ENCODE peak calls at places on chromosomes 2 and 18, in seven cellular contexts. E is mammary epithelial cell, M is SK-N-SH, I is stomach, X is left lung, P is transverse colon, G is kidney. O is an unnamed sample.
A peak's percentile ranks its signal among the peaks of the same experiment; 100 is the strongest.

GRCh38 chr18:35707247-35707646 is 125.7 kb downstream of the GALNT1 start:
- DNase-seq in E (no peak), M (no peak), I (no peak), X (no peak), P (no peak), G (no peak), O (no peak)

GRCh38 chr18:293557-293956 is 25.7 kb upstream of the THOC1 start:
- DNase-seq in E (no peak), M (no peak), I (no peak), X (no peak), P (no peak), G (no peak), O (no peak)

GRCh38 chr2:235505210-235505741 is 11.4 kb downstream of the AGAP1 start:
- DNase-seq in E (no peak), M (peak; percentile 53), I (peak; percentile 55), X (no peak), P (peak; percentile 52), G (no peak), O (no peak)

GRCh38 chr2:67574230-67574629 is 177.1 kb downstream of the ETAA1 start:
- DNase-seq in E (peak; percentile 48), M (no peak), I (no peak), X (no peak), P (no peak), G (no peak), O (no peak)

GRCh38 chr2:10817413-10817812 is 4.8 kb upstream of the PDIA6 start:
- DNase-seq in E (no peak), M (peak; percentile 58), I (no peak), X (no peak), P (no peak), G (no peak), O (no peak)

GRCh38 chr18:79394438-79395307 is 1.1 kb upstream of the NFATC1 start:
- DNase-seq in E (no peak), M (no peak), I (no peak), X (peak; percentile 44), P (no peak), G (peak; percentile 82), O (no peak)

GRCh38 chr18:49016648-49017539 is 66.1 kb upstream of the SMAD7 start:
- DNase-seq in E (peak; percentile 80), M (peak; percentile 40), I (peak; percentile 43), X (peak; percentile 62), P (peak; percentile 13), G (peak; percentile 91), O (peak; percentile 53)

GRCh38 chr2:75224636-75225094 is 25.3 kb upstream of the TACR1 start:
- DNase-seq in E (no peak), M (peak; percentile 28), I (no peak), X (no peak), P (no peak), G (no peak), O (no peak)

GRCh38 chr2:24489465-24489864 is 1.6 kb upstream of the NCOA1 start:
- DNase-seq in E (no peak), M (no peak), I (no peak), X (peak; percentile 49), P (no peak), G (no peak), O (no peak)

GRCh38 chr2:236659758-236660150 is 90.1 kb downstream of the ACKR3 start:
- DNase-seq in E (no peak), M (no peak), I (no peak), X (no peak), P (no peak), G (no peak), O (no peak)

GRCh38 chr2:16167471-16168426 is 227.4 kb downstream of the MYCN start:
- DNase-seq in E (no peak), M (no peak), I (no peak), X (no peak), P (no peak), G (no peak), O (no peak)

GRCh38 chr2:16168506-16169264 is 228.3 kb downstream of the MYCN start:
- DNase-seq in E (no peak), M (no peak), I (no peak), X (no peak), P (no peak), G (no peak), O (no peak)

GRCh38 chr2:16169381-16169960 is 229.1 kb downstream of the MYCN start:
- DNase-seq in E (no peak), M (no peak), I (no peak), X (no peak), P (no peak), G (no peak), O (no peak)

GRCh38 chr2:16165518-16166326 is 225.4 kb downstream of the MYCN start:
- DNase-seq in E (no peak), M (no peak), I (no peak), X (no peak), P (no peak), G (no peak), O (no peak)

DNA sequence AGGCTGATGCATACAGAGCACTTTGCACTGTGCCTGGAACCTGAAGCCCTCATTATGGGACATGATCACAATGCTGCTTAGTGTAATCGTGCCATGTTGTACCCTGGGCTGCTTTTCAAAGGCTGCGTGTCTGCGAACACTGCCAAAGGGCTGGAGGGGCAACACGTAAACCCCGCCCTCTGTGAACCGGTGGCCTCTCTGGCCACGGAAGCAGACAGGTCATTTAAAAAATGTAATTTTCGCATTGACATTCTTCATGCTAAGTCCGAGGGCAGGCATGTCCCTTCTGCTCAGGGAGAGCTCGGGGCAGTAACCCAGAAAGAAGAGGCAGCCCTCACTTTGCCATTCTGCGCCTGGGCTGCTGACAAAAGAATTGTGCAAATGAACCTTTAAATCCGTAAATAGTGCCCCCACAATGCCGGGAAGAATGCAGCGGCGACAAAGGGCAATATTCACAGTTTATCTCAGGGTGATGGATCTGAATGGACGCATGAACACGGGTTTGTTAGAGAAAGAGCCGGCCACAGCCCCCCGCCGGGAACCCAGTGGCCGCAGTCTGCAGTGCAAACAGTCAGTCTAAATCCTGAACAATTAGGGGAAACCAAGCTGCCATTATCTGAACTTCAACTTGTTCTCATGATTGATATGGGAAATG is 226.1 kb downstream of the MYCN start:
- DNase-seq in E (no peak), M (no peak), I (no peak), X (no peak), P (no peak), G (no peak), O (no peak)
- TF ChIP-seq CTCF in E (no peak), M (no peak), I (no peak), X (no peak), P (no peak), G (no peak), O (no peak)

DNA sequence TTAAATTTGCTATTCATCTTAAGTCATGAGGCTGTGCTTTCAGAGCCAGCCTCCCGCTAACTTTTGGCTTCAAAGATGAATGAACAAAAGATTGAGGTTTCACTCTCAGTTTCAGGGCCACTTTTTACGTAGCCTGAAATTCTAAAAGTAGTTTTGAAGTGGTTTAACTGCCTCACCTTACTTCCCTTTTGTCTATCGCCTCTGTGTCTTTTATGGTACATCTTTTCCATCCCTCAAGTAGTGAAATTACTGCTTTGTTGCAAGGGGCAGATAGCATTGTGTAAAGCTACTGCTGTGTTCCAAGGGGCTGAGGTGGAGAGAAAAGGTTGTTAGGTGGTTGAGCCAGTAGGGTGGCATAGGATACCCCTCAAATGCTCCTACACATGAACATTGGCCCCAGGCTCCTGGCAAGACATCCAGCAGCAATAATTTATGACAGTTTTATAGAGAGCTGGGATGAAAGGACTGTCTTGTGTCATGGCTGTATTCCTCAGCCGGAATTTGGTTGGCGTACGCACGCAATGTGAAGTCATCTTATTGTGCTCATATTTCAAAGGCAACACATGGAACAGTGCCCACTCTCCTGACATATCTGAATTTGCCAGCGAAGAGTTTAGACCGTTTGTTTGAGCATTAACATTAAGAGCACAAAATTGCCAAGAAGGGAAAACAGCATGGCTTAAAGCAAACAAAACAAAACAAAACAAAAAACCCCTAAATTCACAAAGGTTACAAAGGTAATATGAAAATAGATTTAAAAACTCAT is 32.2 kb downstream of the QPCT start:
- DNase-seq in E (peak; percentile 88), M (no peak), I (no peak), X (no peak), P (peak; percentile 33), G (no peak), O (peak; percentile 71)
- TF ChIP-seq CTCF in E (no peak), M (no peak), I (no peak), X (no peak), P (no peak), G (no peak), O (no peak)

DNA sequence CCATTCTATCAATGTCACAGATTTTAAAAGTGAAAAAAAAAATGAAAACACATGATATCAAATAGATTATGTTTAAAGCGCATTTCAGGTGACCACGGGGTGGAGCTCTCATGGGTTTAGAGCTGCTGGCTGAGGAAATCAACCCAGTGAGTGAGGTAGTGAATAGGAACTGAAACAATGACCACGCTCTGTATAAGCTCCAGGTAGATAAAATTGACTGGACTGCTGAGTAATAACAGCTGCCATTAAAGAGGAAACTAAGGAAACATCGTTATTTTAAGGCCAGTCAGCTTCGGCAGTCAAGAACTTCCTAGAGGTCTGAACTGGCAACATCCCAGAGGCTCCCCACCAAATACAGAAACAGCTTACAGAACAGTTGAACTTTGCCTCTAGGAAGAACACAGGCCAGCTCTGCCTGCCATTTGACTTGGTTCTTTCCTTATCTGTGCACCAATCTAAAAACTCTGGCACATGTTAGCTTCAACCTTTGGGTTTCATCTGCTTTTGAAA is 185.9 kb downstream of the PDE1A start:
- DNase-seq in E (peak; percentile 31), M (peak; percentile 14), I (peak; percentile 51), X (no peak), P (peak; percentile 60), G (no peak), O (no peak)
- TF ChIP-seq CTCF in E (peak; percentile 47), M (peak; percentile 48), I (no peak), X (no peak), P (peak; percentile 44), G (peak; percentile 50), O (no peak)

GRCh38 chr2:112814278-112814677 is 22.3 kb downstream of the IL1B start:
- DNase-seq in E (peak; percentile 93), M (no peak), I (no peak), X (no peak), P (no peak), G (no peak), O (no peak)
- TF ChIP-seq CTCF in E (peak; percentile 4), M (no peak), I (no peak), X (no peak), P (no peak), G (no peak), O (no peak)

GRCh38 chr2:217326238-217327022 is 466.6 kb upstream of the TNP1 start:
- DNase-seq in E (no peak), M (peak; percentile 5), I (no peak), X (no peak), P (no peak), G (no peak), O (peak; percentile 45)
- TF ChIP-seq CTCF in E (no peak), M (no peak), I (no peak), X (no peak), P (no peak), G (no peak), O (no peak)

GRCh38 chr2:151159109-151159690 is 102.5 kb downstream of the RBM43 start:
- DNase-seq in E (no peak), M (no peak), I (no peak), X (no peak), P (no peak), G (no peak), O (no peak)

GRCh38 chr2:151156431-151156830 is 105.2 kb downstream of the RBM43 start:
- DNase-seq in E (peak; percentile 8), M (no peak), I (no peak), X (no peak), P (no peak), G (no peak), O (no peak)

GRCh38 chr2:151156943-151157705 is 104.5 kb downstream of the RBM43 start:
- DNase-seq in E (no peak), M (no peak), I (no peak), X (no peak), P (no peak), G (no peak), O (no peak)

GRCh38 chr2:151166410-151166809 is 95.3 kb downstream of the RBM43 start:
- DNase-seq in E (peak; percentile 1), M (no peak), I (no peak), X (no peak), P (no peak), G (no peak), O (no peak)

GRCh38 chr2:151162185-151162584 is 99.5 kb downstream of the RBM43 start:
- DNase-seq in E (peak; percentile 14), M (no peak), I (no peak), X (no peak), P (no peak), G (no peak), O (no peak)
- TF ChIP-seq CTCF in E (no peak), M (peak; percentile 52), I (no peak), X (no peak), P (no peak), G (peak; percentile 14), O (no peak)